ENCODE peak calls at places on chromosomes 12 and 14, in six cellular contexts. One of them, this sample, is unnamed.

GRCh38 chr14:84785997-84786396 is 743.9 kb upstream of the FLRT2 start:
- DNase-seq in GM23338: no peak
- DNase-seq in SK-N-SH: no peak
- DNase-seq in K562: no peak
- DNase-seq in stomach: no peak
- DNase-seq in HCT116: no peak
- DNase-seq in this sample: no peak

GRCh38 chr14:96583605-96584041 is 81.4 kb downstream of the PAPOLA start:
- DNase-seq in HCT116: no peak
- DNase-seq in K562: no peak
- DNase-seq in GM23338: no peak
- DNase-seq in SK-N-SH: no peak
- DNase-seq in stomach: no peak
- DNase-seq in this sample: no peak

GRCh38 chr14:102011631-102012030 is 47.3 kb downstream of the DYNC1H1 start:
- DNase-seq in GM23338: no peak
- DNase-seq in SK-N-SH: no peak
- DNase-seq in HCT116: no peak
- DNase-seq in stomach: no peak
- DNase-seq in K562: no peak
- DNase-seq in this sample: no peak

GRCh38 chr14:37179896-37180502 is 7.6 kb upstream of the SLC25A21 start:
- DNase-seq in GM23338: no peak
- DNase-seq in SK-N-SH: no peak
- DNase-seq in stomach: no peak
- DNase-seq in HCT116: no peak
- DNase-seq in K562: no peak
- DNase-seq in this sample: no peak

GRCh38 chr12:9134981-9135628 is 19.4 kb upstream of the A2M start:
- DNase-seq in HCT116: peak; percentile 8
- DNase-seq in SK-N-SH: no peak
- DNase-seq in stomach: no peak
- DNase-seq in GM23338: peak; percentile 47
- DNase-seq in K562: peak; percentile 38
- DNase-seq in this sample: no peak

GRCh38 chr14:51548187-51548586 is 103.5 kb upstream of the FRMD6 start:
- DNase-seq in HCT116: no peak
- DNase-seq in SK-N-SH: no peak
- DNase-seq in GM23338: no peak
- DNase-seq in K562: no peak
- DNase-seq in stomach: no peak
- DNase-seq in this sample: no peak

GRCh38 chr14:71397371-71397770 is 490.1 kb downstream of the PCNX1 start:
- DNase-seq in SK-N-SH: peak; percentile 19
- DNase-seq in GM23338: no peak
- DNase-seq in HCT116: no peak
- DNase-seq in stomach: no peak
- DNase-seq in K562: no peak
- DNase-seq in this sample: no peak

GRCh38 chr12:23648546-23648945 is 300.9 kb downstream of the SOX5 start:
- DNase-seq in HCT116: no peak
- DNase-seq in K562: no peak
- DNase-seq in SK-N-SH: no peak
- DNase-seq in stomach: no peak
- DNase-seq in GM23338: no peak
- DNase-seq in this sample: no peak

GRCh38 chr12:124385219-124385969 is 90.5 kb downstream of the RFLNA start:
- DNase-seq in GM23338: no peak
- DNase-seq in stomach: no peak
- DNase-seq in SK-N-SH: no peak
- DNase-seq in HCT116: no peak
- DNase-seq in K562: no peak
- DNase-seq in this sample: no peak

GRCh38 chr14:55847766-55848165 is 267.8 kb downstream of the KTN1 start:
- DNase-seq in stomach: no peak
- DNase-seq in HCT116: no peak
- DNase-seq in SK-N-SH: no peak
- DNase-seq in K562: no peak
- DNase-seq in GM23338: no peak
- DNase-seq in this sample: no peak

GRCh38 chr12:29543036-29543435 is 45.5 kb upstream of the OVCH1 start:
- DNase-seq in HCT116: no peak
- DNase-seq in K562: no peak
- DNase-seq in SK-N-SH: no peak
- DNase-seq in GM23338: no peak
- DNase-seq in stomach: no peak
- DNase-seq in this sample: no peak

GRCh38 chr14:22850944-22851790 is 14.8 kb downstream of the MMP14 start:
- DNase-seq in SK-N-SH: no peak
- DNase-seq in stomach: peak; percentile 92
- DNase-seq in K562: no peak
- DNase-seq in GM23338: no peak
- DNase-seq in HCT116: no peak
- DNase-seq in this sample: peak; percentile 72

GRCh38 chr12:7642876-7643309 is 22.8 kb downstream of the APOBEC1 start:
- DNase-seq in stomach: no peak
- DNase-seq in K562: peak; percentile 58
- DNase-seq in GM23338: peak; percentile 72
- DNase-seq in SK-N-SH: no peak
- DNase-seq in HCT116: peak; percentile 22
- DNase-seq in this sample: no peak

GRCh38 chr12:91628656-91629055 is 446.0 kb upstream of the DCN start:
- DNase-seq in K562: no peak
- DNase-seq in HCT116: no peak
- DNase-seq in stomach: no peak
- DNase-seq in GM23338: no peak
- DNase-seq in SK-N-SH: no peak
- DNase-seq in this sample: no peak

GRCh38 chr14:91108941-91109611 is 4.8 kb upstream of the DGLUCY start:
- DNase-seq in GM23338: no peak
- DNase-seq in HCT116: no peak
- DNase-seq in K562: no peak
- DNase-seq in stomach: peak; percentile 46
- DNase-seq in SK-N-SH: no peak
- DNase-seq in this sample: peak; percentile 46

GRCh38 chr14:36626150-36626549 is 35.5 kb upstream of the PAX9 start:
- DNase-seq in GM23338: no peak
- DNase-seq in SK-N-SH: no peak
- DNase-seq in stomach: no peak
- DNase-seq in K562: no peak
- DNase-seq in HCT116: no peak
- DNase-seq in this sample: no peak

GRCh38 chr12:85369365-85370154 is 89.5 kb downstream of the ALX1 start:
- DNase-seq in SK-N-SH: no peak
- DNase-seq in HCT116: no peak
- DNase-seq in stomach: no peak
- DNase-seq in K562: no peak
- DNase-seq in GM23338: no peak
- DNase-seq in this sample: no peak

GRCh38 chr14:80607430-80608200 is 333.9 kb downstream of the CEP128 start:
- DNase-seq in SK-N-SH: no peak
- DNase-seq in HCT116: no peak
- DNase-seq in K562: no peak
- DNase-seq in GM23338: no peak
- DNase-seq in stomach: no peak
- DNase-seq in this sample: no peak

DNA sequence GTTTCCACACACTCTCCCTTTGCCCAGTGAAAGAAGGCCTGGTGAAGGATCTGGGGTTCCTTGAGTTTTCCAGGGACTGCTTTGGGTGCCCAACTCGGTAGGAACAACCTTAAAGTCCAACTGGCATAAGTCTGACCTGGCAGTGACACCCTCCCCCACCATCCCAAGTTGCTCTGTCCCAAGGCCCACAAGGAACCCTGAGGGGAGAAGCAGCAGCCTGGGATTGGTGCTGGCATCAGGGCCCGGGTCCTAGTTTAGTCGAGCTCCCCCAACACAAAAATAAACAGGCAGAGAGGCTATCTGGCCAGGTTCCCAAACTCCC is 1.6 kb downstream of the KMT2D start:
- DNase-seq in GM23338: no peak
- DNase-seq in K562: no peak
- DNase-seq in HCT116: no peak
- DNase-seq in SK-N-SH: peak; percentile 36
- DNase-seq in stomach: no peak
- DNase-seq in this sample: no peak
- H3K4me1 ChIP-seq in GM23338: peaks cover 29% of the 10 kb centered on the region
- H3K4me1 ChIP-seq in K562: peaks cover 24% of the 10 kb centered on the region
- H3K4me1 ChIP-seq in HCT116: peaks cover 45% of the 10 kb centered on the region
- H3K4me1 ChIP-seq in SK-N-SH: peaks cover 39% of the 10 kb centered on the region
- H3K4me1 ChIP-seq in stomach: peaks cover 68% of the 10 kb centered on the region
- H3K4me1 ChIP-seq in this sample: peaks cover 34% of the 10 kb centered on the region

DNA sequence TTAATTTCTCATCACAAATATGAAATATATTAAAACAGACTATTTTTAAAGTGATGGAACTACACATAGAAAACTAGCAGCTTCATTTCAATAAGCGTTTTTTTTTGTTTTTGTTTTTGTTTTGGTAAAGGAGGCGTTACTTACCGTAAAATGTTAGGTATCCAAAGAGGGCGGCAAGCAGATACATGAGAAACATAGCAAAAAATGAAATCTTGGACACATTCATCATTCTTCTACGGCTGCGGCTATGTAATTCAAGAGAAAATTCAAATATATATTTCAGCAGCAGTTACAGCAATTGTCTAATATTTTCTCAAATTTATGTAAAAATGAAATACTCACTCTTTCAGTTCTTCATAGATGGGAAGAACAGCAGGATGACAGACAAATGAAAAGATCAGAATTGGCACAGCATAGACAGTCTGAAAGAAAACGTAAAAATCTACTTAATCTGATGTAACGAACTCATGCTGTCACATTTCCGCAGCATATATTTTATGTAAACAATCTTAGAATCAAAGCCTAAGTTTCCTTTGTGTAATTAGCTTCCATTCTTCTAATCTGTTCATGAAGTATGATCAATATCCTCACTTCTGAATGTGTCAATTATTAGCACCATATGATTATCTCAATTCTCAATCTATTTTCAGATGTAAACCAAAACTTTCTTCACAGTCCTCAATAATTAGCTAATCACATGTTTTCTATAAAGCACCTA is 8.8 kb downstream of the SLC38A2 start:
- DNase-seq in HCT116: no peak
- DNase-seq in GM23338: no peak
- DNase-seq in K562: no peak
- DNase-seq in stomach: no peak
- DNase-seq in SK-N-SH: no peak
- DNase-seq in this sample: no peak
- TF ChIP-seq POLR2AphosphoS5 in HCT116: peak; percentile 43
- TF ChIP-seq POLR2AphosphoS5 in GM23338: peak; percentile 10
- TF ChIP-seq POLR2AphosphoS5 in K562: peak; percentile 27
- TF ChIP-seq POLR2AphosphoS5 in stomach: no peak
- TF ChIP-seq POLR2AphosphoS5 in SK-N-SH: peak; percentile 34
- TF ChIP-seq POLR2AphosphoS5 in this sample: no peak

DNA sequence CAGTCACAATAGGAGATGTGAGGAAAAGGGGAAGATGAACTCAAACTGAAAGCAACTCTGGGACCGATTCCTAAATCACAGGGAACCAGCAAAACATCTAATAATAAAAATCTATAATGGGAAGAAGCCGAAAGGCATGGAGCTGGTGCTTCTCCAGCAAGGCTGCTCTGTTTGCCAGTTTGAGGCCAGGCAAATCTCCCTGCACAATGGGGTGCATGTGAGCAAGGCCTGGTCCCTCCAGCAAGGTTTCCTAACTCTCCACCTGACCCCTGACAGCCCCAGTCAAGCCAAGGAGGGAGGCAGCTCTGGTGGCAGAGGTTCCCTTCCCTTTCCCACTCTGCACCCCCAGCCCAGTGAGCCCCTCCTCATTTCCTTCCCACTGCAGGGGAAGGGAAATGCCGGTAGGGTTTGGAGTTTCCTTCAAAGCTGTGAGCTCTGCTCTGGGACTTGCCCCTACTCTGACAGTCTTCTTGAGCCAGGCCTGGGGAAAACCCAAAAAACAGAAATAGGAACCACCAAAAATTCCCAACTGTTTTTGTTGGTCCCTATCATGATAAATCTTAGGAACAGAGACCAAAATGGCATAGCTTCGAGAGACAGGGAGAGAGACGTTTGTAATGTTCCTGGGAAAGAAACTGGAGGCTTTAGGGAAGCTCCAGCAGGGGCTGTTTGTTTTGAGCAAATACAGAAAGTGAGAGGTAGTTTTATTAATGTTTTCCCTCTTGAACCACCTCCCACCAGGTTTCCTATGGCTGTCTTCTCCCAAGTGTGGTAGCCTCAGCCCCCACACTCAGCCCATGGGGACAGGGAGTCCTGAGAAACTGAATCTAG is 34.6 kb downstream of the FMNL3 start:
- DNase-seq in K562: no peak
- DNase-seq in SK-N-SH: no peak
- DNase-seq in stomach: no peak
- DNase-seq in HCT116: no peak
- DNase-seq in GM23338: no peak
- DNase-seq in this sample: no peak
- H3K4me1 ChIP-seq in K562: peaks cover 20% of the 10 kb centered on the region
- H3K4me1 ChIP-seq in SK-N-SH: peaks cover 49% of the 10 kb centered on the region
- H3K4me1 ChIP-seq in stomach: peaks cover 54% of the 10 kb centered on the region
- H3K4me1 ChIP-seq in HCT116: no peaks in the 10 kb centered on the region
- H3K4me1 ChIP-seq in GM23338: peaks cover 21% of the 10 kb centered on the region
- H3K4me1 ChIP-seq in this sample: peaks cover 40% of the 10 kb centered on the region

GRCh38 chr12:57491393-57492280 is 3.8 kb downstream of the MARS1 start:
- DNase-seq in GM23338: peak; percentile 24
- DNase-seq in K562: peak; percentile 32
- DNase-seq in SK-N-SH: no peak
- DNase-seq in HCT116: no peak
- DNase-seq in stomach: no peak
- DNase-seq in this sample: no peak
- TF ChIP-seq POLR2AphosphoS5 in GM23338: no peak
- TF ChIP-seq POLR2AphosphoS5 in K562: no peak
- TF ChIP-seq POLR2AphosphoS5 in SK-N-SH: no peak
- TF ChIP-seq POLR2AphosphoS5 in HCT116: no peak
- TF ChIP-seq POLR2AphosphoS5 in stomach: no peak
- TF ChIP-seq POLR2AphosphoS5 in this sample: no peak

GRCh38 chr12:778615-779014 is 26.2 kb downstream of the WNK1 start:
- DNase-seq in SK-N-SH: no peak
- DNase-seq in GM23338: no peak
- DNase-seq in stomach: no peak
- DNase-seq in HCT116: no peak
- DNase-seq in K562: no peak
- DNase-seq in this sample: no peak
- H3K4me1 ChIP-seq in SK-N-SH: peaks cover 18% of the 10 kb centered on the region
- H3K4me1 ChIP-seq in GM23338: peaks cover 14% of the 10 kb centered on the region
- H3K4me1 ChIP-seq in stomach: peaks cover 97% of the 10 kb centered on the region
- H3K4me1 ChIP-seq in HCT116: peaks cover 5% of the 10 kb centered on the region
- H3K4me1 ChIP-seq in K562: no peaks in the 10 kb centered on the region
- H3K4me1 ChIP-seq in this sample: peaks cover 38% of the 10 kb centered on the region

GRCh38 chr12:115383668-115384067 is 699.7 kb upstream of the TBX3 start:
- DNase-seq in SK-N-SH: no peak
- DNase-seq in K562: no peak
- DNase-seq in stomach: peak; percentile 49
- DNase-seq in GM23338: no peak
- DNase-seq in HCT116: no peak
- DNase-seq in this sample: no peak
- TF ChIP-seq POLR2AphosphoS5 in SK-N-SH: no peak
- TF ChIP-seq POLR2AphosphoS5 in K562: no peak
- TF ChIP-seq POLR2AphosphoS5 in stomach: no peak
- TF ChIP-seq POLR2AphosphoS5 in GM23338: no peak
- TF ChIP-seq POLR2AphosphoS5 in HCT116: no peak
- TF ChIP-seq POLR2AphosphoS5 in this sample: no peak

GRCh38 chr14:99548871-99549270 is 55.1 kb downstream of the CCDC85C start:
- DNase-seq in SK-N-SH: no peak
- DNase-seq in HCT116: no peak
- DNase-seq in GM23338: no peak
- DNase-seq in K562: no peak
- DNase-seq in stomach: no peak
- DNase-seq in this sample: no peak
- H3K4me1 ChIP-seq in SK-N-SH: peaks cover 75% of the 10 kb centered on the region
- H3K4me1 ChIP-seq in HCT116: no peaks in the 10 kb centered on the region
- H3K4me1 ChIP-seq in GM23338: peaks cover 29% of the 10 kb centered on the region
- H3K4me1 ChIP-seq in K562: peaks cover 34% of the 10 kb centered on the region
- H3K4me1 ChIP-seq in stomach: peaks cover 68% of the 10 kb centered on the region
- H3K4me1 ChIP-seq in this sample: peaks cover 29% of the 10 kb centered on the region